ENCODE peak calls at places on chromosomes 5 and 9, in six cellular contexts. Z is HepG2, K is K562, O is H1, P is GM12878, F is GM23338. S is an unnamed sample.

GRCh38 chr9:117169089-117169488 is 245.8 kb downstream of the ASTN2 start:
- DNase-seq in Z (no peak), K (no peak), O (no peak), P (no peak), F (peak; percentile 25), S (no peak)

GRCh38 chr5:33588654-33589372 is 148.0 kb downstream of the TARS1 start:
- DNase-seq in Z (peak; percentile 34), K (peak; percentile 51), O (peak; percentile 89), P (no peak), F (peak; percentile 91), S (peak; percentile 83)

GRCh38 chr5:176768174-176768970 is 42.0 kb upstream of the UNC5A start:
- DNase-seq in Z (no peak), K (no peak), O (peak; percentile 33), P (no peak), F (no peak), S (no peak)

GRCh38 chr5:64947031-64947430 is 178.3 kb downstream of the CWC27 start:
- DNase-seq in Z (peak; percentile 22), K (no peak), O (no peak), P (no peak), F (no peak), S (no peak)

GRCh38 chr9:125674981-125675973 is 31.7 kb downstream of the MAPKAP1 start:
- DNase-seq in Z (peak; percentile 51), K (no peak), O (no peak), P (no peak), F (no peak), S (no peak)

GRCh38 chr5:172093965-172094364 is 87.5 kb upstream of the FBXW11 start:
- DNase-seq in Z (no peak), K (no peak), O (no peak), P (no peak), F (no peak), S (no peak)

GRCh38 chr9:108467653-108468324 is 388.0 kb downstream of the ACTL7B start:
- DNase-seq in Z (peak; percentile 87), K (no peak), O (no peak), P (no peak), F (no peak), S (no peak)

GRCh38 chr9:131747352-131747751 is 7.5 kb upstream of the RAPGEF1 start:
- DNase-seq in Z (peak; percentile 77), K (no peak), O (no peak), P (no peak), F (peak; percentile 74), S (no peak)

GRCh38 chr5:171755354-171755821 is 30.2 kb upstream of the SMIM23 start:
- DNase-seq in Z (peak; percentile 12), K (no peak), O (no peak), P (no peak), F (no peak), S (no peak)

GRCh38 chr5:174491761-174492350 is 232.5 kb upstream of the MSX2 start:
- DNase-seq in Z (no peak), K (no peak), O (no peak), P (no peak), F (no peak), S (no peak)

GRCh38 chr5:61768692-61769281 is 436.7 kb downstream of the ZSWIM6 start:
- DNase-seq in Z (peak; percentile 70), K (peak; percentile 52), O (peak; percentile 65), P (no peak), F (peak; percentile 89), S (peak; percentile 79)

GRCh38 chr5:174195517-174195916 is 150.0 kb downstream of the NSG2 start:
- DNase-seq in Z (no peak), K (no peak), O (no peak), P (no peak), F (peak; percentile 76), S (no peak)

GRCh38 chr5:68872088-68872842 is 221.5 kb upstream of the SLC30A5 start:
- DNase-seq in Z (no peak), K (no peak), O (no peak), P (no peak), F (peak; percentile 23), S (no peak)

GRCh38 chr9:110583237-110583636 is 3.7 kb upstream of the SVEP1 start:
- DNase-seq in Z (no peak), K (no peak), O (no peak), P (no peak), F (no peak), S (no peak)

GRCh38 chr5:40834391-40834848 is 602 bp downstream of the RPL37 start:
- DNase-seq in Z (no peak), K (no peak), O (no peak), P (no peak), F (no peak), S (no peak)

GRCh38 chr5:151155149-151155776 is 2.3 kb downstream of the ANXA6 start:
- DNase-seq in Z (no peak), K (no peak), O (no peak), P (peak; percentile 35), F (no peak), S (no peak)

GRCh38 chr5:78649220-78649700 is 688 bp upstream of the LHFPL2 start:
- DNase-seq in Z (peak; percentile 27), K (no peak), O (no peak), P (no peak), F (peak; percentile 57), S (peak; percentile 35)

GRCh38 chr5:25255128-25255527 is 610.4 kb upstream of the CDH10 start:
- DNase-seq in Z (no peak), K (no peak), O (no peak), P (no peak), F (no peak), S (no peak)

GRCh38 chr5:57394421-57395210 is 88.0 kb downstream of the ACTBL2 start:
- DNase-seq in Z (no peak), K (no peak), O (no peak), P (no peak), F (no peak), S (no peak)

GRCh38 chr9:127973169-127974001 is 7.4 kb downstream of the EEIG1 start:
- DNase-seq in Z (no peak), K (no peak), O (no peak), P (no peak), F (no peak), S (no peak)

GRCh38 chr5:13989832-13990231 is 45.3 kb upstream of the DNAH5 start:
- DNase-seq in Z (no peak), K (no peak), O (no peak), P (no peak), F (no peak), S (no peak)

GRCh38 chr9:36499156-36499886 is 73.4 kb upstream of the MELK start:
- DNase-seq in Z (no peak), K (no peak), O (no peak), P (no peak), F (peak; percentile 44), S (peak; percentile 33)

GRCh38 chr5:81719743-81720142 is 31.2 kb downstream of the SSBP2 start:
- DNase-seq in Z (no peak), K (no peak), O (no peak), P (no peak), F (no peak), S (no peak)

GRCh38 chr5:98339141-98339848 is 434.2 kb upstream of the RGMB start:
- DNase-seq in Z (no peak), K (no peak), O (no peak), P (no peak), F (no peak), S (no peak)

GRCh38 chr5:134304306-134304705 is 62.7 kb downstream of the CDKL3 start:
- DNase-seq in Z (no peak), K (no peak), O (no peak), P (no peak), F (no peak), S (no peak)

GRCh38 chr5:14715481-14715880 is 51.0 kb downstream of the OTULIN start:
- DNase-seq in Z (no peak), K (no peak), O (no peak), P (no peak), F (no peak), S (no peak)

GRCh38 chr5:6394429-6395101 is 16.2 kb upstream of the MED10 start:
- DNase-seq in Z (no peak), K (no peak), O (no peak), P (no peak), F (no peak), S (no peak)

GRCh38 chr5:140926903-140927573 is 939 bp downstream of the PCDHAC1 start:
- DNase-seq in Z (no peak), K (no peak), O (peak; percentile 72), P (no peak), F (peak; percentile 74), S (peak; percentile 61)

GRCh38 chr9:81183763-81184162 is 505.6 kb downstream of the TLE1 start:
- DNase-seq in Z (no peak), K (no peak), O (no peak), P (no peak), F (no peak), S (no peak)

GRCh38 chr9:35611230-35611797 is 6.3 kb downstream of the TESK1 start:
- DNase-seq in Z (peak; percentile 17), K (peak; percentile 39), O (peak; percentile 55), P (no peak), F (peak; percentile 80), S (peak; percentile 63)

GRCh38 chr9:93319992-93320490 is 131.4 kb upstream of the FAM120A start:
- DNase-seq in Z (no peak), K (peak; percentile 12), O (no peak), P (no peak), F (no peak), S (no peak)

GRCh38 chr5:127519527-127519926 is 2.1 kb downstream of the PRRC1 start:
- DNase-seq in Z (no peak), K (no peak), O (no peak), P (no peak), F (no peak), S (no peak)

GRCh38 chr9:116653580-116654355 is 33.3 kb upstream of the TRIM32 start:
- DNase-seq in Z (peak; percentile 25), K (no peak), O (no peak), P (no peak), F (no peak), S (no peak)

DNA sequence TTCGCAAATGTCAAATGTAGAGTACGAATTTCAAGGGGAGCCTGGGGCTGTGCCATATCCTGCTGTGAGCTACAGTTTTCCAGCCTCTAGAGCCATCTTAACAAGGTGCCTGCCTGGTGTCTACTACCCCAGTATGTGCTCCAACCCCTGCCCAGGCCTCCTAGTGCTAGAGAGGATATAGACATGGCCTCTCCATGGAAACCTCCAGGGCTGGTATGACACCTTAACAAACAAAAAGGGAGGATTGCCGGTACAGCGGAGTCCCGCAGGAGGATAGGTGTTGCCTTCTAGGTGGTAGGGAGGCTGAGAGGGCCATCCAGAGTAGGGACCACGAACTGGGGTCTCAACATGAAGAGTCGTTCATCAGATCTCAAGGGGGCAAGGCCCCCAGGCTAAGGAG is 13.5 kb upstream of the IL3 start:
- DNase-seq in Z (no peak), K (no peak), O (peak; percentile 44), P (no peak), F (no peak), S (no peak)
- TF ChIP-seq CREB1 in Z (no peak), K (no peak), O (no peak), P (no peak), F (no peak), S (no peak)

GRCh38 chr9:121837113-121838010 is 185.9 kb downstream of the DAB2IP start:
- DNase-seq in Z (no peak), K (no peak), O (peak; percentile 42), P (no peak), F (no peak), S (no peak)
- TF ChIP-seq CREB1 in Z (no peak), K (no peak), O (no peak), P (no peak), F (no peak), S (no peak)

GRCh38 chr9:24509850-24510249 is 35.8 kb downstream of the IZUMO3 start:
- DNase-seq in Z (no peak), K (no peak), O (no peak), P (no peak), F (peak; percentile 76), S (no peak)
- TF ChIP-seq CREB1 in Z (no peak), K (no peak), O (no peak), P (no peak), F (no peak), S (no peak)

GRCh38 chr5:90932052-90932699 is 373.6 kb downstream of the ADGRV1 start:
- DNase-seq in Z (peak; percentile 48), K (peak; percentile 52), O (no peak), P (peak; percentile 12), F (peak; percentile 87), S (peak; percentile 40)
- TF ChIP-seq CREB1 in Z (no peak), K (no peak), O (no peak), P (no peak), F (no peak), S (no peak)

S was measured in WTC11.